ENCODE peak calls at places on chromosome 1, in six cellular contexts. Z is stimulated activated naive B cell treated with anti-CD40 and anti-IgM and Interleukin-4, amounts not matched to agents 10 μg/mL and 1 μg/mL and 100 μg/mL, for 72 hours; L is T-helper 17 cell; C is left lung; E is CD8-positive, alpha-beta T cell; F is lung. N is an unnamed sample.

GRCh38 chr1:28123461-28123961 is 35.1 kb upstream of the EYA3 start:
- ATAC-seq in Z (no peak), L (no peak), C (peak), E (no peak), F (peak), N (no peak)

GRCh38 chr1:225996946-225997545 is 2.1 kb downstream of the SDE2 start:
- ATAC-seq in Z (no peak), L (no peak), C (no peak), E (no peak), F (no peak), N (no peak)

GRCh38 chr1:160550572-160551034 is 27.5 kb upstream of the SLAMF6 start:
- ATAC-seq in Z (no peak), L (peak), C (no peak), E (peak), F (no peak), N (no peak)

GRCh38 chr1:53325326-53326087 is 2.4 kb downstream of the LRP8 start:
- ATAC-seq in Z (no peak), L (no peak), C (peak), E (no peak), F (no peak), N (no peak)

GRCh38 chr1:156879876-156880275 is 13.6 kb upstream of the PEAR1 start:
- ATAC-seq in Z (no peak), L (no peak), C (no peak), E (no peak), F (no peak), N (no peak)

GRCh38 chr1:44014365-44015104 is 16.7 kb downstream of the SLC6A9 start:
- ATAC-seq in Z (no peak), L (no peak), C (no peak), E (no peak), F (no peak), N (no peak)

GRCh38 chr1:164735315-164736052 is 176.5 kb downstream of the PBX1 start:
- ATAC-seq in Z (no peak), L (no peak), C (no peak), E (no peak), F (no peak), N (no peak)

GRCh38 chr1:172897738-172898137 is 153.0 kb downstream of the TNFSF18 start:
- ATAC-seq in Z (no peak), L (no peak), C (no peak), E (no peak), F (no peak), N (no peak)

GRCh38 chr1:171641076-171641864 is 11.2 kb downstream of the MYOC start:
- ATAC-seq in Z (no peak), L (no peak), C (no peak), E (no peak), F (no peak), N (no peak)

GRCh38 chr1:235181561-235182245 is 20.7 kb upstream of the RBM34 start:
- ATAC-seq in Z (no peak), L (peak), C (no peak), E (no peak), F (no peak), N (no peak)

GRCh38 chr1:164781980-164782379 is 223.0 kb downstream of the PBX1 start:
- ATAC-seq in Z (no peak), L (no peak), C (no peak), E (no peak), F (no peak), N (no peak)

GRCh38 chr1:110502402-110502801 is 16.6 kb downstream of the KCNA10 start:
- ATAC-seq in Z (peak), L (no peak), C (peak), E (no peak), F (peak), N (peak)

GRCh38 chr1:25001125-25001915 is 71.2 kb upstream of the RUNX3 start:
- ATAC-seq in Z (peak), L (peak), C (no peak), E (peak), F (no peak), N (no peak)

GRCh38 chr1:202105571-202106339 is 17.0 kb upstream of the GPR37L1 start:
- ATAC-seq in Z (no peak), L (peak), C (peak), E (no peak), F (no peak), N (no peak)

GRCh38 chr1:44213222-44214112 is at the start of gene DMAP1:
- ATAC-seq in Z (peak), L (peak), C (peak), E (peak), F (peak), N (peak)

GRCh38 chr1:187264995-187265602 is 436.4 kb downstream of the PLA2G4A start:
- ATAC-seq in Z (no peak), L (no peak), C (peak), E (no peak), F (no peak), N (no peak)

GRCh38 chr1:180854456-180854855 is 58.2 kb upstream of the KIAA1614 start:
- ATAC-seq in Z (peak), L (no peak), C (no peak), E (no peak), F (no peak), N (no peak)

GRCh38 chr1:40224040-40224439 is 23.7 kb upstream of the TMCO2 start:
- ATAC-seq in Z (no peak), L (no peak), C (no peak), E (no peak), F (no peak), N (no peak)

GRCh38 chr1:32989160-32989894 is 24.7 kb upstream of the RNF19B start:
- ATAC-seq in Z (peak), L (no peak), C (peak), E (no peak), F (peak), N (peak)

GRCh38 chr1:154320882-154321608 is at the start of gene AQP10:
- ATAC-seq in Z (no peak), L (no peak), C (no peak), E (no peak), F (no peak), N (no peak)

GRCh38 chr1:155023627-155024026 is 10.0 kb downstream of the DCST2 start:
- ATAC-seq in Z (no peak), L (no peak), C (no peak), E (no peak), F (no peak), N (no peak)

GRCh38 chr1:108591471-108591870 is 31.6 kb downstream of the EEIG2 start:
- ATAC-seq in Z (peak), L (peak), C (peak), E (no peak), F (peak), N (peak)

GRCh38 chr1:87989346-87989745 is 660.7 kb downstream of the LMO4 start:
- ATAC-seq in Z (no peak), L (no peak), C (no peak), E (no peak), F (no peak), N (no peak)

GRCh38 chr1:181089017-181089776 is 697 bp downstream of the IER5 start:
- ATAC-seq in Z (peak), L (peak), C (peak), E (peak), F (peak), N (peak)

GRCh38 chr1:212467843-212468482 is 35.2 kb downstream of the NENF start:
- ATAC-seq in Z (peak), L (peak), C (no peak), E (no peak), F (no peak), N (no peak)

GRCh38 chr1:5222626-5223025 is 568.2 kb downstream of the AJAP1 start:
- ATAC-seq in Z (no peak), L (no peak), C (no peak), E (no peak), F (no peak), N (no peak)

GRCh38 chr1:244093265-244093638 is 42.2 kb downstream of the ZBTB18 start:
- ATAC-seq in Z (no peak), L (no peak), C (no peak), E (no peak), F (no peak), N (no peak)

GRCh38 chr1:43204394-43204793 is 32.3 kb downstream of the CFAP57 start:
- ATAC-seq in Z (peak), L (no peak), C (no peak), E (no peak), F (no peak), N (no peak)

GRCh38 chr1:99978218-99978617 is 8.4 kb downstream of the SLC35A3 start:
- ATAC-seq in Z (no peak), L (no peak), C (no peak), E (no peak), F (no peak), N (no peak)

N was measured in gastroesophageal sphincter.